ENCODE peak calls at places on chromosomes 16 and 17, in six cellular contexts. X is HepG2, C is SK-N-SH, T is H1, A is GM12878, K is K562. H is an unnamed sample.

GRCh38 chr16:57873218-57873617 is 70.9 kb upstream of the KIFC3 start:
- DNase-seq in K (no peak), T (peak; percentile 64), A (no peak), X (no peak), C (no peak), H (no peak)

GRCh38 chr17:5785343-5785742 is 201.0 kb upstream of the NLRP1 start:
- DNase-seq in K (no peak), X (no peak), C (no peak), A (peak; percentile 33), T (no peak), H (no peak)

GRCh38 chr17:81641825-81642489 is 5.0 kb downstream of the TSPAN10 start:
- DNase-seq in T (no peak), K (no peak), C (no peak), A (no peak), X (no peak), H (peak; percentile 50)

GRCh38 chr16:74275031-74275636 is 21.5 kb upstream of the PSMD7 start:
- DNase-seq in K (peak; percentile 39), T (no peak), A (no peak), X (no peak), C (peak; percentile 46), H (peak; percentile 38)

GRCh38 chr17:37309051-37309450 is 66.7 kb upstream of the C17orf78 start:
- DNase-seq in T (no peak), C (no peak), X (no peak), K (no peak), A (no peak), H (no peak)

GRCh38 chr17:82489117-82489516 is 30.4 kb upstream of the FOXK2 start:
- DNase-seq in C (no peak), X (no peak), K (no peak), A (no peak), T (no peak), H (no peak)

GRCh38 chr17:44384823-44385286 is 4.6 kb downstream of the ITGA2B start:
- DNase-seq in T (peak; percentile 81), X (no peak), C (no peak), K (no peak), A (no peak), H (no peak)

GRCh38 chr16:82236415-82236814 is 66.4 kb upstream of the MPHOSPH6 start:
- DNase-seq in T (no peak), X (no peak), K (no peak), C (no peak), A (no peak), H (no peak)

GRCh38 chr16:29987371-29988085 is 7.9 kb downstream of the HIRIP3 start:
- DNase-seq in C (no peak), K (no peak), T (no peak), X (no peak), A (no peak), H (no peak)

GRCh38 chr17:79028496-79029326 is 4.7 kb downstream of the C1QTNF1 start:
- DNase-seq in C (peak; percentile 66), K (no peak), A (no peak), T (no peak), X (peak; percentile 39), H (no peak)

GRCh38 chr16:78659668-78660217 is 560.3 kb downstream of the WWOX start:
- DNase-seq in A (no peak), X (no peak), C (no peak), K (no peak), T (no peak), H (no peak)

GRCh38 chr17:68794636-68795503 is 160.3 kb downstream of the ABCA8 start:
- DNase-seq in X (peak; percentile 41), K (peak; percentile 7), A (no peak), C (no peak), T (no peak), H (no peak)

GRCh38 chr16:65069766-65070165 is 52.1 kb downstream of the CDH11 start:
- DNase-seq in X (no peak), K (no peak), C (no peak), T (no peak), A (no peak), H (no peak)

GRCh38 chr16:81936209-81936608 is 75.1 kb downstream of the SDR42E1 start:
- DNase-seq in K (no peak), T (peak; percentile 39), X (no peak), A (no peak), C (no peak), H (no peak)

GRCh38 chr17:40069751-40070643 is 7.2 kb downstream of the THRA start:
- DNase-seq in C (peak; percentile 52), X (no peak), T (no peak), A (no peak), K (peak; percentile 81), H (peak; percentile 78)

GRCh38 chr17:48012151-48012520 is 25.5 kb downstream of the COPZ2 start:
- DNase-seq in T (peak; percentile 86), X (no peak), K (peak; percentile 74), C (peak; percentile 95), A (no peak), H (no peak)

GRCh38 chr16:87076950-87077749 is 240.0 kb downstream of the C16orf95 start:
- DNase-seq in K (peak; percentile 73), T (peak; percentile 91), X (peak; percentile 63), C (peak; percentile 38), A (no peak), H (peak; percentile 26)

GRCh38 chr16:56708821-56709685 is 20.9 kb upstream of the NUP93 start:
- DNase-seq in C (peak; percentile 52), X (no peak), T (no peak), A (no peak), K (no peak), H (no peak)

GRCh38 chr17:40564883-40565744 is at the start of gene CCR7:
- DNase-seq in C (no peak), T (no peak), A (no peak), X (no peak), K (peak; percentile 73), H (no peak)

GRCh38 chr17:74305865-74306654 is 20.0 kb upstream of the KIF19 start:
- DNase-seq in T (no peak), A (no peak), C (no peak), X (no peak), K (no peak), H (no peak)
- TF ChIP-seq RAD21 in T (peak; percentile 74), A (peak; percentile 26), C (peak; percentile 28), X (no peak), K (peak; percentile 68), H (peak; percentile 46)

DNA sequence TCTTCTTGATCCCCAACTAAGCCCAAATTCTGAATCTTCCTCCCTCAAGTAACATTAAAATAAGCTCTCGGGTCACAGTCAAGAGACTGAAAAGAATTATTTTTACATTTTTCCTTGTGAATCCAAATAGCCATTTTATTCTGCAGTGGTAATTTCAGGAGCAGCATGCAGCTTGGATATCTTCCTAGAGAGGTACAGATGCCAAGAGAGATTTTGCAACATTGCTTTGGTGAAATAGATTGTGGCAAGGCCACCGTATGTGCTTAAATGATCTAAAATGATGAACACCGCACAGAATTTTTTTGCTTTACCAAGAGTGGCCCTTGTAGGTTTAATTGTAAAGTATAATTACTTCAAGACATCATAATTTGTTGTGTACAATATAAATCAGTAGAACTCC is 216.8 kb upstream of the IRX3 start:
- DNase-seq in C (no peak), K (no peak), X (no peak), T (no peak), A (no peak), H (no peak)
- TF ChIP-seq CHD2 in C (no peak), K (no peak), X (no peak), T (no peak), A (no peak), H (no peak)

GRCh38 chr17:50134206-50135110 is 4.5 kb upstream of the SAMD14 start:
- DNase-seq in K (no peak), C (no peak), X (no peak), T (no peak), A (no peak), H (no peak)
- TF ChIP-seq CTCF in K (no peak), C (peak; percentile 19), X (no peak), T (no peak), A (no peak), H (no peak)

GRCh38 chr16:4940719-4941118 is 3.8 kb upstream of the PPL start:
- DNase-seq in A (no peak), X (no peak), C (no peak), K (no peak), T (no peak), H (no peak)

GRCh38 chr16:4936991-4937781 is at the start of gene PPL:
- DNase-seq in T (peak; percentile 98), C (peak; percentile 72), A (no peak), X (peak; percentile 93), K (peak; percentile 84), H (peak; percentile 73)

GRCh38 chr16:4937782-4938682 is 1.1 kb upstream of the PPL start:
- DNase-seq in T (no peak), X (no peak), A (no peak), K (no peak), C (no peak), H (no peak)

GRCh38 chr16:4936181-4936990 is 562 bp downstream of the PPL start:
- DNase-seq in K (peak; percentile 39), A (no peak), T (peak; percentile 80), X (no peak), C (peak; percentile 75), H (peak; percentile 42)

GRCh38 chr16:4938683-4939030 is 1.7 kb upstream of the PPL start:
- DNase-seq in A (no peak), X (no peak), K (no peak), C (no peak), T (no peak), H (no peak)
- TF ChIP-seq RAD21 in A (no peak), X (no peak), K (no peak), C (no peak), T (no peak), H (no peak)

GRCh38 chr17:28379814-28380571 is 8.5 kb downstream of the SARM1 start:
- DNase-seq in X (peak; percentile 77), A (no peak), K (no peak), C (peak; percentile 76), T (no peak), H (peak; percentile 80)
- TF ChIP-seq CHD2 in X (no peak), A (no peak), K (no peak), C (no peak), T (no peak), H (no peak)

DNA sequence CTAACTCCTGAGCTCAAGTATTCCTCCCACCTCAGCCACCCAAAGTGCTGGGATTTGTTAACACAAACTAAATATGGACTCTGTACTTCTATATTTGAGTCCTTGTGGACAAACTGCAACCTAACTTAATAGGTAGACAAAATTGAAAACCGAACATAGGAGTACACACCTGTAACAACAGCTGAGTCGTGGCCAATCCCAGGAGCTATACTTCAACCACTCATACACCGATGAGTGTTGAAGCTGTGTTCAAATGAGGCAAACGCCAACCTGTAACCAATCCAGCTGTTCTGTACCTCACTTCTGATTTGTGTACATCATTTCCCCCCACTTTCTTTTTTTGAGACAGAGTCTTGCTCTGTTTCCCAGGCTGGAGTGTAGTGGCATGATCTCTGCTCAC is 471.5 kb upstream of the C16orf82 start:
- DNase-seq in C (no peak), T (no peak), K (no peak), X (no peak), A (no peak), H (no peak)
- TF ChIP-seq CTCF in C (no peak), T (no peak), K (no peak), X (no peak), A (no peak), H (no peak)

DNA sequence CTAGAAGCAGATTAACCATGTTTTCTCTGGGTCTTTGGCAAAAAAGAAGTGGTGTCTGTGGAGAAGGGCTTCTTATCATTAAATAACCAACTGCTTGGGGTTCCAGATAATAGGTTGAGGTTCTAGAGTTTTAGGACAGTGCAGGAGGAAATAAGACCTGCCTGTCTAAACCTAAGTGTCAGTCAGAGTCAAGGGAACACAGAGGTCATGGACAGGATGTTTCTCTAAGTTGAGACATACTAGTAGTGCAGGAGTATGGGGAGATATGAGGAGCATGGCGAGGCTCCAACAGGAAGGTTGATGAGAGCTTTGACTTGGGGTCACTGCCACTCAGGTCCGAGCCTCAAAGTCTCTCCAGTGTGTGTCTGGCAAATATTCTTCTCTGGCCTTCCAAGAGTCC is 5.0 kb upstream of the ANKS4B start:
- DNase-seq in K (no peak), A (no peak), X (no peak), C (no peak), T (peak; percentile 13), H (no peak)
- TF ChIP-seq RAD21 in K (no peak), A (no peak), X (no peak), C (no peak), T (no peak), H (no peak)

H was measured in A549.